ENCODE peak calls at places on chromosome 9, in four cellular contexts. One of them, this sample, is unnamed.

GRCh38 chr9:22029231-22029630 is 20.1 kb upstream of the CDKN2B start:
- DNase-seq in H1: no peak
- DNase-seq in HepG2: no peak
- DNase-seq in GM12878: no peak
- DNase-seq in this sample: no peak

GRCh38 chr9:7259544-7260241 is 501.9 kb downstream of the KDM4C start:
- DNase-seq in H1: no peak
- DNase-seq in HepG2: no peak
- DNase-seq in GM12878: no peak
- DNase-seq in this sample: no peak

GRCh38 chr9:12934515-12935301 is 159.9 kb downstream of the LURAP1L start:
- DNase-seq in H1: no peak
- DNase-seq in HepG2: no peak
- DNase-seq in GM12878: no peak
- DNase-seq in this sample: no peak

GRCh38 chr9:92189782-92190535 is 74.7 kb upstream of the SPTLC1 start:
- DNase-seq in H1: no peak
- DNase-seq in HepG2: no peak
- DNase-seq in GM12878: no peak
- DNase-seq in this sample: no peak

GRCh38 chr9:3436629-3437028 is 89.2 kb downstream of the RFX3 start:
- DNase-seq in H1: no peak
- DNase-seq in HepG2: no peak
- DNase-seq in GM12878: no peak
- DNase-seq in this sample: no peak

GRCh38 chr9:134618823-134619454 is 22.7 kb upstream of the COL5A1 start:
- DNase-seq in H1: no peak
- DNase-seq in HepG2: no peak
- DNase-seq in GM12878: no peak
- DNase-seq in this sample: no peak

GRCh38 chr9:87615547-87616148 is 110.3 kb upstream of the CTSL start:
- DNase-seq in H1: no peak
- DNase-seq in HepG2: no peak
- DNase-seq in GM12878: no peak
- DNase-seq in this sample: peak; percentile 80

GRCh38 chr9:137313956-137314560 is 12.0 kb upstream of the NRARP start:
- DNase-seq in H1: no peak
- DNase-seq in HepG2: no peak
- DNase-seq in GM12878: no peak
- DNase-seq in this sample: no peak

GRCh38 chr9:13491493-13492424 is 212.3 kb upstream of the MPDZ start:
- DNase-seq in H1: peak; percentile 58
- DNase-seq in HepG2: no peak
- DNase-seq in GM12878: no peak
- DNase-seq in this sample: peak; percentile 75

GRCh38 chr9:132937463-132937901 is 6.9 kb downstream of the TSC1 start:
- DNase-seq in H1: no peak
- DNase-seq in HepG2: no peak
- DNase-seq in GM12878: no peak
- DNase-seq in this sample: no peak

GRCh38 chr9:97572892-97573365 is 60.2 kb downstream of the TSTD2 start:
- DNase-seq in H1: no peak
- DNase-seq in HepG2: no peak
- DNase-seq in GM12878: no peak
- DNase-seq in this sample: no peak

GRCh38 chr9:121730188-121730587 is 78.8 kb downstream of the DAB2IP start:
- DNase-seq in H1: no peak
- DNase-seq in HepG2: no peak
- DNase-seq in GM12878: no peak
- DNase-seq in this sample: no peak

GRCh38 chr9:130331573-130331972 is 66.0 kb downstream of the HMCN2 start:
- DNase-seq in H1: no peak
- DNase-seq in HepG2: no peak
- DNase-seq in GM12878: no peak
- DNase-seq in this sample: peak; percentile 38

GRCh38 chr9:6605202-6605601 is 40.3 kb downstream of the GLDC start:
- DNase-seq in H1: no peak
- DNase-seq in HepG2: no peak
- DNase-seq in GM12878: peak; percentile 71
- DNase-seq in this sample: no peak

GRCh38 chr9:133048595-133048994 is 13.2 kb upstream of the CEL start:
- DNase-seq in H1: no peak
- DNase-seq in HepG2: no peak
- DNase-seq in GM12878: no peak
- DNase-seq in this sample: no peak

GRCh38 chr9:33117816-33118215 is 41.3 kb upstream of the SMU1 start:
- DNase-seq in H1: no peak
- DNase-seq in HepG2: no peak
- DNase-seq in GM12878: no peak
- DNase-seq in this sample: no peak
- TF ChIP-seq YY1 in H1: no peak
- TF ChIP-seq YY1 in HepG2: no peak
- TF ChIP-seq YY1 in GM12878: no peak
- TF ChIP-seq YY1 in this sample: no peak

DNA sequence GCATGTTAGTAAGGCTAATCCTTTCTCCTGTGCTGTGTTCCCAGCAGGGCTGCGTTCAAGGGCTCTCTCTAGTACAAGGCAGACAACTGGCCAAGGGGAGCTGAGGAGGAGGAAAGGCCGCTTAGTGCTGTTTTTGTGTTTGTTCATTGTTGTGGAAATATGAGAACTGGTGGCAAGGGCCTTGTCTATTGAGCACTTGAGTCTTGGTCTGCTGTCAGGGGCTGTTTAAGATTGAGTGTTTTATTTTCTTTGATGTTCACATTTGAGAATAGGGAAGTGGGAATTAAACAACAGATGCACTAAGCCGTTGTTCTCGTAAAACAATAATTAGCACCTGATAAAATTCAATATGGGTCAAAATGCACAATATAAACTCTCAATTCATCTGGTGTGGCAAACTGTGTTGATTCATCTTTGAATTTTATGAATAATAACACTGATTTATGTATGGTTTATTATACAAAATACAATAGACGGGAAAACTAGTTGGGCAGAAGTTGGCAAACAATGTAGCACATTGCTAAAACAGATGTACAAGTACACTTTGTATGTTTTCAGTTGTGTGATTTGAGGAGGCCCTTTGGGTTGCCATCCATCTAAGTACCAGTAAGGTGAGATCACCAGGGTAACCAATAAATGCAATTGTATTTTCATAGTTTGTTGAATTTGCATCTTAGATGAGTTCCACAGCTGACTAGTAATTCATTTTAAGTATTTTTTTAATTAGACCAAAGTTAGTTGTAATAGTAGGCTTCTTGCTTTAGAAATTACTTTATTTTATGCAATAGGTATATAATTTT is 97.6 kb upstream of the GRHPR start:
- DNase-seq in H1: no peak
- DNase-seq in HepG2: no peak
- DNase-seq in GM12878: no peak
- DNase-seq in this sample: peak; percentile 8
- TF ChIP-seq SUZ12 in H1: no peak
- TF ChIP-seq SUZ12 in HepG2: no peak
- TF ChIP-seq SUZ12 in GM12878: no peak
- TF ChIP-seq SUZ12 in this sample: no peak

GRCh38 chr9:114373960-114374730 is 13.6 kb downstream of the AKNA start:
- DNase-seq in H1: no peak
- DNase-seq in HepG2: no peak
- DNase-seq in GM12878: no peak
- DNase-seq in this sample: no peak
- H3K9ac ChIP-seq in H1: no peak overlapping the region
- H3K9ac ChIP-seq in HepG2: no peak overlapping the region
- H3K9ac ChIP-seq in GM12878: no peak overlapping the region
- H3K9ac ChIP-seq in this sample: no peak overlapping the region

GRCh38 chr9:127835930-127836586 is 18.4 kb downstream of the ENG start:
- DNase-seq in H1: no peak
- DNase-seq in HepG2: no peak
- DNase-seq in GM12878: no peak
- DNase-seq in this sample: no peak
- TF ChIP-seq YY1 in H1: no peak
- TF ChIP-seq YY1 in HepG2: no peak
- TF ChIP-seq YY1 in GM12878: no peak
- TF ChIP-seq YY1 in this sample: no peak

GRCh38 chr9:127188396-127188795 is 66.0 kb upstream of the ANGPTL2 start:
- DNase-seq in H1: no peak
- DNase-seq in HepG2: no peak
- DNase-seq in GM12878: no peak
- DNase-seq in this sample: no peak
- TF ChIP-seq SUZ12 in H1: no peak
- TF ChIP-seq SUZ12 in HepG2: no peak
- TF ChIP-seq SUZ12 in GM12878: no peak
- TF ChIP-seq SUZ12 in this sample: no peak

This sample was measured in NT2/D1.